ENCODE peak calls at places on chromosome X, in five cellular contexts. I, S, Z, K and H are unnamed samples.
A peak's percentile ranks its signal among the peaks of the same experiment; 100 is the strongest.

GRCh38 chrX:40094041-40094899 is 3.5 kb downstream of the BCOR start:
- DNase-seq in I (peak; percentile 47), S (peak; percentile 55), Z (peak; percentile 43), K (peak; percentile 65), H (no peak)

GRCh38 chrX:72526534-72527508 is 45.8 kb downstream of the HDAC8 start:
- DNase-seq in I (no peak), S (peak; percentile 21), Z (no peak), K (no peak), H (no peak)

GRCh38 chrX:134569306-134569705 is 89.0 kb downstream of the PLAC1 start:
- DNase-seq in I (no peak), S (no peak), Z (no peak), K (no peak), H (no peak)

GRCh38 chrX:8724176-8724757 is 7.7 kb downstream of the ANOS1 start:
- DNase-seq in I (no peak), S (no peak), Z (no peak), K (peak; percentile 34), H (peak; percentile 58)

GRCh38 chrX:112851161-112851779 is 10.6 kb upstream of the AMOT start:
- DNase-seq in I (peak; percentile 88), S (no peak), Z (no peak), K (no peak), H (no peak)

GRCh38 chrX:145687707-145688106 is 129.9 kb upstream of the SLITRK2 start:
- DNase-seq in I (no peak), S (no peak), Z (no peak), K (no peak), H (no peak)

GRCh38 chrX:2224141-2224540 is 276.6 kb downstream of the DHRSX start:
- DNase-seq in I (no peak), S (no peak), Z (no peak), K (no peak), H (no peak)

GRCh38 chrX:391717-392691 is 5.3 kb upstream of the PPP2R3B start:
- DNase-seq in I (no peak), S (no peak), Z (no peak), K (no peak), H (no peak)

GRCh38 chrX:12425496-12425895 is 287.2 kb downstream of the FRMPD4 start:
- DNase-seq in I (no peak), S (no peak), Z (no peak), K (no peak), H (no peak)

GRCh38 chrX:9654928-9655327 is 110.7 kb downstream of the GPR143 start:
- DNase-seq in I (no peak), S (no peak), Z (no peak), K (no peak), H (no peak)

GRCh38 chrX:131764224-131764623 is 220.3 kb downstream of the OR13H1 start:
- DNase-seq in I (peak; percentile 46), S (no peak), Z (no peak), K (no peak), H (peak; percentile 48)

GRCh38 chrX:131762802-131763234 is 218.9 kb downstream of the OR13H1 start:
- DNase-seq in I (peak; percentile 86), S (peak; percentile 77), Z (peak; percentile 54), K (peak; percentile 50), H (peak; percentile 95)

GRCh38 chrX:131763674-131764073 is 219.8 kb downstream of the OR13H1 start:
- DNase-seq in I (peak; percentile 89), S (peak; percentile 85), Z (peak; percentile 57), K (peak; percentile 29), H (peak; percentile 98)
- H3K9ac ChIP-seq in I (peak overlapping the region; percentile 48), S (no peak overlapping the region), Z (no peak overlapping the region), K (no peak overlapping the region), H (peak overlapping the region; percentile 51)

DNA sequence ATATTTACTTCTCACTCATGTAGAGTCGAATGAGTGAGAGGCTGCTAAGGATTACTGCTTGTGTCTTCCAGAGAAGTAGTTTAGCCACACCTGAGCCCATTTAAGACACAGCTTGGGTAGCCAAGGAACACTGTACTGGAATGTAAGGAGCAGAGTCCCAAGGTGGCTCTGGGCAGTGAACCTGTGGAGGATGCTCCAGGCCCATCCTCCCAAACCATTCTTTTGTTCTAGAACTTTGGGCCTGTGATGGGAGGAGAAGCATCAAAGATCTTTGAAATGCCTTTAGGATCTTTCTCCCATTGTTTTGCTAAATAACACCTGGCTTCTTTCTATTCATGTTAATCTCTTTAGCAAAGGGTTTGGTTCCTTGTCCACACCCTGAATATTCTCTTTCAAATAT is 162.2 kb downstream of the KLHL4 start:
- DNase-seq in I (no peak), S (no peak), Z (no peak), K (no peak), H (no peak)
- H3K9ac ChIP-seq in I (no peak overlapping the region), S (no peak overlapping the region), Z (no peak overlapping the region), K (no peak overlapping the region), H (no peak overlapping the region)

DNA sequence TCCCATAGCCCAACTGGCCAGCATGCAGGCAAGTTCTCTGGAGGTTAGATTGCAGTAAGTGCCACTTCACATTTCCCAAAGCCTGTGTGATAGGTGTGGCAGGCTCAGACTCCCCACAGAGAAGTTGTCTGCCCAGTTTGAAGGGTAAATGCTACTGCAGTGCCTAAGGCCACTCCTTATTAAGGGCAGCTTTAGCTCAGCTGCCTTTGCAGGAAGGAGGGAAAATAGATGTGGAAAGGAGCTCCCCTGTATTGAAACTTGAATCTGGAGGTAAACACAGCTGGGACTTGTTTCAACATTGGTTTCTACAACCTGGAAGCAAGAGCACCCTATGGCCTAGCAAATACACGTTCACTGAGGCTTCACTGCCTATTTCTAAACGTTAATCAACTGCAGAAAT is 22.4 kb downstream of the NEXMIF start:
- DNase-seq in I (no peak), S (no peak), Z (no peak), K (no peak), H (no peak)
- H3K9ac ChIP-seq in I (no peak overlapping the region), S (no peak overlapping the region), Z (no peak overlapping the region), K (no peak overlapping the region), H (no peak overlapping the region)

GRCh38 chrX:44342866-44343265 is 606 bp downstream of the EFHC2 start:
- DNase-seq in I (no peak), S (no peak), Z (no peak), K (no peak), H (no peak)
- H3K9ac ChIP-seq in I (peak overlapping the region; percentile 57), S (no peak overlapping the region), Z (peak overlapping the region; percentile 66), K (no peak overlapping the region), H (no peak overlapping the region)

GRCh38 chrX:129769467-129770154 is 10.1 kb upstream of the SASH3 start:
- DNase-seq in I (peak; percentile 98), S (no peak), Z (no peak), K (no peak), H (peak; percentile 82)
- H3K9ac ChIP-seq in I (peak overlapping the region; percentile 50), S (no peak overlapping the region), Z (no peak overlapping the region), K (no peak overlapping the region), H (peak overlapping the region; percentile 36)

GRCh38 chrX:125533352-125533751 is 213.7 kb downstream of the TEX13C start:
- DNase-seq in I (no peak), S (no peak), Z (no peak), K (no peak), H (no peak)

DNA sequence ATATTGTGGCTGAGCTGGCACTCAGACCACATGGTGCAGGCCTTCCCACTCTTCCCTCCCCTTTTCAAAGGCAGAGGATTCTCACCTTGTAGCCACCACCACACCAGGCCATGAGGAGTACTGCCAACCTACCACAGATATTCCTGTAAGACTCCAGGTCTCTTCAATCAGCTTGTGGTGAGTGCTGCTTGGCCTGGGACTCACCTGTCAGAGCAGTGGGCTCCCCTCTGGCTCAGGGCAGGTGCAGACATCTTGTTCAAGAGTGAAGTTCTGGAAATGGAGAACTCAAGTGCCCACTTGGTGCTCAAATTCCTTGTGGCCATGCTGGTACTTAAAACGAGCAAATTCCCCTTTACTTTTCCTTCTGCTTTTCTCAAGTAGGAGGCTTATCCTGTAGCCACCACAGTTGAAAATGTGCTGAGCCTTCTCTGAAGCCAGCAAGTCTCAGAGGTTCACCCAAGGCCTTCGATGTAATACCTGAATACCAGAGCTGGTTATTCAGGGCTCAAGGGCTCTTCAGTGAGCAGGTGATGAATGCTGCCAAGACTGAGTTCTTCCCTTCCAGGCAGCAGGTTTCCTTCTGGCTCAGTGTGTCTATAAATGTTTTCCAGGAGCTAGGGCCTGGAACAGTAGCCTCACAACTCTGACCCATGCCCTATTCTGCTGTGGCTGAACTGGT is 212.9 kb downstream of the TEX13C start:
- DNase-seq in I (no peak), S (no peak), Z (no peak), K (no peak), H (no peak)
- H3K9ac ChIP-seq in I (no peak overlapping the region), S (no peak overlapping the region), Z (no peak overlapping the region), K (no peak overlapping the region), H (no peak overlapping the region)

DNA sequence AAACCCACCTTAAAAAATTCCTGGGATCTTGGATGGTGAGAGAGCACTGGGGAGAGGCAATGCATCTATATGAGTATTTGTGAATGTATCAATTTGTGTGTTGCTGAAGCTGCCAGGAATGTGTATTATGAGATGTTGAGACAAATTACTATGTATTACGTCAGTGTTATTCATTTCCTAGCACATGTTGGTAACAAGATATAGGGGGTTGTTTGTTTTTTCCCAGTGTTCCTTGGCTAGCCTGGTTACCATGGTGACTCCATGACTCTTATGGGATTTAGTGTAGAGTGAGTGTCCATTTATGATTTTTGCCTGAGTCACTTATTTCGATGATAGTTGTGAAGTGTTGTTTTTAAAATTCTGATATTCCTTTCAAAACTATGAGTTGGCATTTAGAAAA is 65.6 kb downstream of the RAB40A start:
- DNase-seq in I (no peak), S (peak; percentile 97), Z (peak; percentile 92), K (no peak), H (no peak)
- H3K9ac ChIP-seq in I (no peak overlapping the region), S (no peak overlapping the region), Z (peak overlapping the region; percentile 43), K (peak overlapping the region; percentile 51), H (no peak overlapping the region)

GRCh38 chrX:152833378-152833777 is 2.5 kb downstream of the NSDHL start:
- DNase-seq in I (no peak), S (no peak), Z (no peak), K (no peak), H (no peak)
- H3K9ac ChIP-seq in I (no peak overlapping the region), S (no peak overlapping the region), Z (no peak overlapping the region), K (no peak overlapping the region), H (no peak overlapping the region)